ENCODE peak calls at places on chromosomes 2 and 18, in ten cellular contexts. G, Q, N, L, R, Z, U, J, A and V are unnamed samples. For H3K4me1, the result is how much of the 10 kb centered on the place peaks cover.

GRCh38 chr18:73511751-73512525 is 635.7 kb downstream of the FBXO15 start:
- DNase-seq in G (no peak), Q (no peak), N (peak), L (no peak), R (no peak), Z (no peak), U (no peak), J (no peak), A (no peak), V (no peak)

GRCh38 chr18:48770243-48770642 is 180.5 kb downstream of the SMAD7 start:
- DNase-seq in G (no peak), Q (no peak), N (no peak), L (no peak), R (no peak), Z (no peak), U (no peak), J (no peak), A (no peak), V (peak)

GRCh38 chr18:55353806-55354205 is 234.2 kb downstream of the TCF4 start:
- DNase-seq in G (no peak), Q (no peak), N (peak), L (no peak), R (no peak), Z (no peak), U (no peak), J (no peak), A (no peak), V (no peak)

GRCh38 chr18:48022531-48023330 is 92.3 kb upstream of the SMAD2 start:
- DNase-seq in G (peak), Q (peak), N (peak), L (no peak), R (peak), Z (peak), U (peak), J (no peak), A (no peak), V (peak)

GRCh38 chr2:104444840-104445239 is 409.1 kb upstream of the POU3F3 start:
- DNase-seq in G (no peak), Q (no peak), N (no peak), L (no peak), R (peak), Z (no peak), U (no peak), J (no peak), A (no peak), V (no peak)

GRCh38 chr18:76476665-76477561 is 18.1 kb downstream of the ZNF516 start:
- DNase-seq in G (no peak), Q (no peak), N (peak), L (no peak), R (no peak), Z (no peak), U (peak), J (no peak), A (no peak), V (peak)

GRCh38 chr18:75697493-75697892 is 270.0 kb upstream of the SMIM21 start:
- DNase-seq in G (no peak), Q (no peak), N (no peak), L (no peak), R (no peak), Z (no peak), U (no peak), J (no peak), A (no peak), V (no peak)

GRCh38 chr18:62101236-62101635 is 85.6 kb downstream of the PIGN start:
- DNase-seq in G (no peak), Q (no peak), N (peak), L (no peak), R (no peak), Z (no peak), U (no peak), J (no peak), A (no peak), V (no peak)

GRCh38 chr2:63780483-63781155 is 61.1 kb upstream of the UGP2 start:
- DNase-seq in G (no peak), Q (no peak), N (peak), L (no peak), R (no peak), Z (no peak), U (no peak), J (no peak), A (no peak), V (no peak)

GRCh38 chr2:174535757-174536703 is 49.2 kb upstream of the GPR155 start:
- DNase-seq in G (no peak), Q (no peak), N (no peak), L (no peak), R (peak), Z (no peak), U (no peak), J (no peak), A (no peak), V (no peak)

GRCh38 chr2:131014141-131014540 is 79.1 kb downstream of the FAM168B start:
- DNase-seq in G (no peak), Q (no peak), N (no peak), L (no peak), R (no peak), Z (no peak), U (no peak), J (no peak), A (no peak), V (no peak)

GRCh38 chr18:5294113-5294617 is 1.4 kb downstream of the ZBTB14 start:
- DNase-seq in G (peak), Q (no peak), N (peak), L (peak), R (no peak), Z (no peak), U (no peak), J (no peak), A (peak), V (peak)

GRCh38 chr2:234699456-234699855 is 202.6 kb upstream of the ARL4C start:
- DNase-seq in G (no peak), Q (no peak), N (no peak), L (no peak), R (no peak), Z (no peak), U (no peak), J (no peak), A (no peak), V (no peak)

GRCh38 chr18:78991446-78991845 is 11.8 kb downstream of the SALL3 start:
- DNase-seq in G (no peak), Q (no peak), N (no peak), L (no peak), R (no peak), Z (no peak), U (no peak), J (no peak), A (no peak), V (no peak)

GRCh38 chr18:9092665-9093064 is 9.8 kb upstream of the NDUFV2 start:
- DNase-seq in G (no peak), Q (no peak), N (no peak), L (no peak), R (no peak), Z (no peak), U (no peak), J (no peak), A (no peak), V (no peak)

GRCh38 chr2:200314976-200315567 is 8.6 kb downstream of the SPATS2L start:
- DNase-seq in G (no peak), Q (no peak), N (peak), L (no peak), R (no peak), Z (no peak), U (no peak), J (no peak), A (no peak), V (no peak)

GRCh38 chr2:119011162-119011909 is 69.3 kb downstream of the MARCO start:
- DNase-seq in G (peak), Q (peak), N (peak), L (peak), R (no peak), Z (peak), U (peak), J (no peak), A (peak), V (no peak)

GRCh38 chr18:318791-319291 is 51.0 kb upstream of the THOC1 start:
- DNase-seq in G (no peak), Q (no peak), N (peak), L (no peak), R (no peak), Z (no peak), U (no peak), J (no peak), A (no peak), V (no peak)

GRCh38 chr2:241852116-241852980 is 6.3 kb downstream of the PDCD1 start:
- DNase-seq in G (no peak), Q (no peak), N (no peak), L (peak), R (no peak), Z (no peak), U (no peak), J (no peak), A (peak), V (no peak)

GRCh38 chr18:24009246-24009645 is 5.3 kb upstream of the TTC39C start:
- DNase-seq in G (no peak), Q (no peak), N (no peak), L (no peak), R (no peak), Z (no peak), U (no peak), J (no peak), A (no peak), V (no peak)
- H3K4me1 ChIP-seq in G (under half), Q (under half), N (under half), L (under half), R (under half), Z (under half), U (under half), J (under half), A (under half), V (under half)

DNA sequence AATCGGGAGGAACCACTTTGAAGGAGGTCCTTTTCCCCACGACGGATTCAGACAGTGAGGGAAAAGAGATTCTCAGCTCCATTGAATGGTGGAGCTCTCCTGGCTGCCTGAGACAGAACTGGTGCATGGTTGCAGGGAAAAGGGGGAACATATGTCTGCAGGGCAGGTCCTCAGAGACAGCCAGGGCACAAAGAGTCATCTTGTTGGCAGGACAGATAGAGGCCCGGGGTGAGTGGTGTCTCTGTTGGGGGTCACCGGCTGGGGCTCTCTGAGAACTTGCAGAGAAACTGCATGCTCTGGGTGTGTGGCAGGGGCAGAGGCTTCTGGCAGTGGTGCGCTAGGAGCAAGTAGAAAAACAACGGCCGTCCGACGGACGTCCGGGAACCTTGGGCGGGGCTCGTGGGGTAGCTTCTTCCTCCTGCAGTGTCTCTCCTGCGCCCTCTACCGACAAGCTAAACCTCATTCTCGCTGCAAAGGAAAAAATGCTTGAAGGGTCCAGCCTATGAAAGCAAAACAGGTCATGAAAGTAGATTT is 94.3 kb downstream of the CDCA7 start:
- DNase-seq in G (peak), Q (peak), N (peak), L (peak), R (peak), Z (peak), U (peak), J (peak), A (peak), V (peak)
- H3K4me3 ChIP-seq in G (no peak), Q (peak), N (peak), L (peak), R (peak), Z (no peak), U (peak), J (peak), A (peak), V (no peak)

GRCh38 chr2:101808006-101808562 is 110.6 kb downstream of the MAP4K4 start:
- DNase-seq in G (no peak), Q (no peak), N (no peak), L (no peak), R (no peak), Z (no peak), U (no peak), J (no peak), A (no peak), V (no peak)
- H3K4me1 ChIP-seq in G (under half), Q (under half), N (half or more), L (half or more), R (under half), Z (under half), U (half or more), J (under half), A (half or more), V (under half)

GRCh38 chr18:68713791-68714190 is 1.1 kb downstream of the TMX3 start:
- DNase-seq in G (no peak), Q (no peak), N (peak), L (no peak), R (no peak), Z (no peak), U (no peak), J (no peak), A (no peak), V (no peak)
- H3K4me3 ChIP-seq in G (peak), Q (peak), N (peak), L (peak), R (no peak), Z (peak), U (peak), J (peak), A (peak), V (peak)

GRCh38 chr2:239339726-239340654 is 60.8 kb downstream of the HDAC4 start:
- DNase-seq in G (no peak), Q (no peak), N (no peak), L (no peak), R (no peak), Z (no peak), U (no peak), J (no peak), A (no peak), V (no peak)

GRCh38 chr2:239341146-239341732 is 59.6 kb downstream of the HDAC4 start:
- DNase-seq in G (no peak), Q (no peak), N (no peak), L (no peak), R (no peak), Z (no peak), U (no peak), J (no peak), A (no peak), V (no peak)

GRCh38 chr2:239343946-239344856 is 56.6 kb downstream of the HDAC4 start:
- DNase-seq in G (no peak), Q (no peak), N (no peak), L (no peak), R (no peak), Z (no peak), U (no peak), J (no peak), A (no peak), V (no peak)

GRCh38 chr2:239343460-239343859 is 57.4 kb downstream of the HDAC4 start:
- DNase-seq in G (no peak), Q (no peak), N (no peak), L (no peak), R (no peak), Z (no peak), U (no peak), J (no peak), A (no peak), V (peak)

DNA sequence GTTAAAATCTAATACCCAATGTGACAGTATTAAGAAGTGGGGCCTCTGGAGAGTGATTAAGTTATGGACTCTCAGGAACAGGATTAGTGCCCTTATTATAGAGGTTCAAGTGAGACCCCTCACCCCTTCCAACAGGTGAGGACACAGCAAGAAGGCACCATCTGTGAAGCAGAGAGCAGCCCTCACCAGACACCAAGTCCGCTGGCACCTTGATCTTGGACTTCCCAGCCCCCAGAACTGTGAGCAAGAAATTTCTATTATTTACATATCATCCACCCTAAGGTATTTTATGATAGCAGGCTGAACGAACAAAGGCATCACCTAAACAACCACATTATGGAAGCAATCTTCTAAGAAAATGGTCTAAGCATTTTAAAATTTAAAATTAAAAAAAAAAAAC is 59.0 kb downstream of the HDAC4 start:
- DNase-seq in G (no peak), Q (no peak), N (no peak), L (no peak), R (no peak), Z (no peak), U (no peak), J (no peak), A (no peak), V (no peak)
- H3K4me1 ChIP-seq in G (under half), Q (under half), N (under half), L (under half), R (under half), Z (under half), U (under half), J (under half), A (under half), V (under half)

GRCh38 chr2:10447300-10448207 is 573 bp downstream of the ODC1 start:
- DNase-seq in G (peak), Q (peak), N (peak), L (no peak), R (no peak), Z (no peak), U (peak), J (no peak), A (peak), V (no peak)
- H3K4me3 ChIP-seq in G (peak), Q (peak), N (peak), L (peak), R (peak), Z (peak), U (peak), J (peak), A (peak), V (peak)

DNA sequence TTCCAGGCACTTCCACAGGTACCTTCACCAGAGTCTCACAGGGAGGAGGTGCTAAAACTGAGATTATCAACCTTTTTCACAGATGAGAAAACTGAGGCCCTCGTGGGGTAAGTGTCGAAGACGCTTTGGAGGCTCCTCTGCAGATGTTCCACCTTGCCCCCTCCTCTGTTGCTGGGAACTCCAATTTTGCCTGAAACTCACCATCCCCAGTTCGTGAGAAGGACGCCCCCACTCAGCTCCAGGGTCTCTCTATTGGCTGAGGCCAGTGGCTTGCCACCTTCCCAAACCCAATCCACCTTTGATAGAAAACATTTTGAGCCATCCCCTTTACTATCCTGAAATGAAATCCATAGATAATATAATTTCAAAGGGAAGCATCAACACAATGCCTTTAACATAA is 109.1 kb downstream of the CYP26B1 start:
- DNase-seq in G (no peak), Q (no peak), N (no peak), L (no peak), R (no peak), Z (no peak), U (no peak), J (no peak), A (no peak), V (no peak)
- H3K4me1 ChIP-seq in G (under half), Q (under half), N (under half), L (under half), R (under half), Z (under half), U (under half), J (under half), A (under half), V (under half)

DNA sequence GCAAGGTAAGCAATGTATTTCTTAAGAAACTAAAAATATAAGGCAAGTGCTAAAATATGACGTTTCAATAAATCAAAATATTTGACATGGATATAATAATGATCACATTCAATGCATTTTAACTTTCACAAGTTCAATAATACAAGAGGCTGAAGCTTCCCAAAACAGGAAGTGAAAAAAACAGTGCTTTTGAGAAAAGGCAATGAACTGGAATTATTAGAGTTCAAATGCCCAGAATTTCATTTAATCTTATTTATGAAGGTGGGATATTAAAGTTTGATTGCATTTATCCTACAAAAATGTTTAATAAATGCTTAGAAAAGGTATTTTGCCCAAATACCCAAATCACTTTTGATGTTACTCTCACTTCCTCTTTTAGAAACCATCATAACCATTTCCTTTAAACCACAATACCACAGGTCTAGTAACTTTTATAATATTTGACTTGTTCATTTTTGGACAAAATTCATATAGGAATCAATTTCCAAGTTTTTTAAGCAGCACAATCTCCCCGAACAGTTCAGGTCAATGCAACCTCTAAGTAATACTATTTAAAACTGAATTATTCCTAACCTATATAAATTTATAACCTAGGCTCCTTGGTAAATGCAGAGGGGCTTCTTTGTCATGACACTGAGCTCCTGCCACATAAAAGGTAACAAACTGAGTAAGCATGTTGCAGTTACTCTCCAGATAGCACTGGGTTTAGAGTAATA is 2.1 kb downstream of the NCKAP1 start:
- DNase-seq in G (no peak), Q (no peak), N (no peak), L (no peak), R (no peak), Z (no peak), U (no peak), J (no peak), A (no peak), V (no peak)
- H3K4me3 ChIP-seq in G (no peak), Q (peak), N (peak), L (peak), R (no peak), Z (peak), U (peak), J (peak), A (peak), V (no peak)